ENCODE peak calls at places on chromosomes 5 and 9, in seven cellular contexts. One of them, this sample, is unnamed.

GRCh38 chr9:129989740-129990139 is 53.2 kb downstream of the FNBP1 start:
- DNase-seq in breast epithelium: no peak
- DNase-seq in lower leg skin: no peak
- DNase-seq in IMR-90: peak; percentile 28
- DNase-seq in endothelial cell of umbilical vein: no peak
- DNase-seq in ovary: no peak
- DNase-seq in uterus: no peak
- DNase-seq in this sample: no peak

GRCh38 chr5:111865356-111865755 is 108.4 kb upstream of the NREP start:
- DNase-seq in breast epithelium: no peak
- DNase-seq in lower leg skin: no peak
- DNase-seq in IMR-90: no peak
- DNase-seq in endothelial cell of umbilical vein: no peak
- DNase-seq in ovary: no peak
- DNase-seq in uterus: no peak
- DNase-seq in this sample: no peak

GRCh38 chr9:99582768-99583167 is 238.9 kb upstream of the NR4A3 start:
- DNase-seq in breast epithelium: no peak
- DNase-seq in lower leg skin: no peak
- DNase-seq in IMR-90: no peak
- DNase-seq in endothelial cell of umbilical vein: no peak
- DNase-seq in ovary: no peak
- DNase-seq in uterus: no peak
- DNase-seq in this sample: no peak

GRCh38 chr9:110928604-110929003 is 109.7 kb downstream of the LPAR1 start:
- DNase-seq in breast epithelium: no peak
- DNase-seq in lower leg skin: no peak
- DNase-seq in IMR-90: peak; percentile 61
- DNase-seq in endothelial cell of umbilical vein: no peak
- DNase-seq in ovary: no peak
- DNase-seq in uterus: no peak
- DNase-seq in this sample: no peak

GRCh38 chr5:141758316-141758965 is 76.4 kb upstream of the ARAP3 start:
- DNase-seq in breast epithelium: no peak
- DNase-seq in lower leg skin: no peak
- DNase-seq in IMR-90: no peak
- DNase-seq in endothelial cell of umbilical vein: no peak
- DNase-seq in ovary: no peak
- DNase-seq in uterus: no peak
- DNase-seq in this sample: no peak

GRCh38 chr9:77897292-77897691 is 134.3 kb downstream of the GNAQ start:
- DNase-seq in breast epithelium: no peak
- DNase-seq in lower leg skin: no peak
- DNase-seq in IMR-90: peak; percentile 15
- DNase-seq in endothelial cell of umbilical vein: peak; percentile 24
- DNase-seq in ovary: no peak
- DNase-seq in uterus: no peak
- DNase-seq in this sample: no peak

GRCh38 chr9:133914483-133915342 is 77.4 kb downstream of the VAV2 start:
- DNase-seq in breast epithelium: no peak
- DNase-seq in lower leg skin: no peak
- DNase-seq in IMR-90: no peak
- DNase-seq in endothelial cell of umbilical vein: no peak
- DNase-seq in ovary: no peak
- DNase-seq in uterus: no peak
- DNase-seq in this sample: no peak

GRCh38 chr5:179260324-179261070 is 84.8 kb downstream of the ADAMTS2 start:
- DNase-seq in breast epithelium: peak; percentile 44
- DNase-seq in lower leg skin: no peak
- DNase-seq in IMR-90: no peak
- DNase-seq in endothelial cell of umbilical vein: no peak
- DNase-seq in ovary: peak; percentile 24
- DNase-seq in uterus: peak; percentile 11
- DNase-seq in this sample: peak; percentile 19

GRCh38 chr9:117075636-117076035 is 339.2 kb downstream of the ASTN2 start:
- DNase-seq in breast epithelium: no peak
- DNase-seq in lower leg skin: no peak
- DNase-seq in IMR-90: no peak
- DNase-seq in endothelial cell of umbilical vein: no peak
- DNase-seq in ovary: no peak
- DNase-seq in uterus: no peak
- DNase-seq in this sample: no peak

GRCh38 chr9:110940949-110941557 is 97.2 kb downstream of the LPAR1 start:
- DNase-seq in breast epithelium: no peak
- DNase-seq in lower leg skin: no peak
- DNase-seq in IMR-90: no peak
- DNase-seq in endothelial cell of umbilical vein: no peak
- DNase-seq in ovary: no peak
- DNase-seq in uterus: no peak
- DNase-seq in this sample: no peak

GRCh38 chr5:125117556-125117955 is 371.1 kb upstream of the ZNF608 start:
- DNase-seq in breast epithelium: no peak
- DNase-seq in lower leg skin: no peak
- DNase-seq in IMR-90: peak; percentile 56
- DNase-seq in endothelial cell of umbilical vein: no peak
- DNase-seq in ovary: no peak
- DNase-seq in uterus: no peak
- DNase-seq in this sample: no peak

GRCh38 chr9:131635285-131635684 is 90.0 kb downstream of the PRRT1B start:
- DNase-seq in breast epithelium: no peak
- DNase-seq in lower leg skin: peak; percentile 91
- DNase-seq in IMR-90: peak; percentile 99
- DNase-seq in endothelial cell of umbilical vein: peak; percentile 99
- DNase-seq in ovary: peak; percentile 75
- DNase-seq in uterus: peak; percentile 95
- DNase-seq in this sample: peak; percentile 81

GRCh38 chr5:135442387-135443256 is 4.5 kb downstream of the DCANP1 start:
- DNase-seq in breast epithelium: no peak
- DNase-seq in lower leg skin: no peak
- DNase-seq in IMR-90: no peak
- DNase-seq in endothelial cell of umbilical vein: no peak
- DNase-seq in ovary: no peak
- DNase-seq in uterus: no peak
- DNase-seq in this sample: no peak

GRCh38 chr9:1429328-1429727 is 379.2 kb downstream of the DMRT2 start:
- DNase-seq in breast epithelium: no peak
- DNase-seq in lower leg skin: no peak
- DNase-seq in IMR-90: no peak
- DNase-seq in endothelial cell of umbilical vein: no peak
- DNase-seq in ovary: no peak
- DNase-seq in uterus: no peak
- DNase-seq in this sample: no peak

GRCh38 chr5:148104226-148104625 is 40.4 kb downstream of the SPINK5 start:
- DNase-seq in breast epithelium: no peak
- DNase-seq in lower leg skin: no peak
- DNase-seq in IMR-90: no peak
- DNase-seq in endothelial cell of umbilical vein: no peak
- DNase-seq in ovary: no peak
- DNase-seq in uterus: no peak
- DNase-seq in this sample: no peak

GRCh38 chr5:118918232-118918631 is 70.1 kb downstream of the DTWD2 start:
- DNase-seq in breast epithelium: no peak
- DNase-seq in lower leg skin: no peak
- DNase-seq in IMR-90: no peak
- DNase-seq in endothelial cell of umbilical vein: no peak
- DNase-seq in ovary: no peak
- DNase-seq in uterus: no peak
- DNase-seq in this sample: no peak

GRCh38 chr5:78293856-78294249 is 645 bp downstream of the AP3B1 start:
- DNase-seq in breast epithelium: no peak
- DNase-seq in lower leg skin: no peak
- DNase-seq in IMR-90: no peak
- DNase-seq in endothelial cell of umbilical vein: peak; percentile 31
- DNase-seq in ovary: no peak
- DNase-seq in uterus: no peak
- DNase-seq in this sample: no peak

GRCh38 chr9:109277451-109277850 is 43.4 kb downstream of the EPB41L4B start:
- DNase-seq in breast epithelium: no peak
- DNase-seq in lower leg skin: no peak
- DNase-seq in IMR-90: no peak
- DNase-seq in endothelial cell of umbilical vein: no peak
- DNase-seq in ovary: no peak
- DNase-seq in uterus: no peak
- DNase-seq in this sample: no peak

GRCh38 chr9:116303270-116303904 is 149.8 kb downstream of the PAPPA start:
- DNase-seq in breast epithelium: no peak
- DNase-seq in lower leg skin: no peak
- DNase-seq in IMR-90: no peak
- DNase-seq in endothelial cell of umbilical vein: no peak
- DNase-seq in ovary: no peak
- DNase-seq in uterus: no peak
- DNase-seq in this sample: no peak

GRCh38 chr9:133256057-133256461 is 18.9 kb downstream of the ABO start:
- DNase-seq in breast epithelium: no peak
- DNase-seq in lower leg skin: no peak
- DNase-seq in IMR-90: no peak
- DNase-seq in endothelial cell of umbilical vein: no peak
- DNase-seq in ovary: no peak
- DNase-seq in uterus: no peak
- DNase-seq in this sample: no peak

GRCh38 chr5:33401482-33402390 is 39.0 kb upstream of the TARS1 start:
- DNase-seq in breast epithelium: no peak
- DNase-seq in lower leg skin: no peak
- DNase-seq in IMR-90: peak; percentile 64
- DNase-seq in endothelial cell of umbilical vein: peak; percentile 74
- DNase-seq in ovary: no peak
- DNase-seq in uterus: no peak
- DNase-seq in this sample: no peak

GRCh38 chr9:34562136-34562745 is 27.3 kb downstream of the CNTFR start:
- DNase-seq in breast epithelium: no peak
- DNase-seq in lower leg skin: no peak
- DNase-seq in IMR-90: no peak
- DNase-seq in endothelial cell of umbilical vein: no peak
- DNase-seq in ovary: no peak
- DNase-seq in uterus: no peak
- DNase-seq in this sample: no peak

GRCh38 chr5:53109041-53109435 is 519 bp downstream of the MOCS2 start:
- DNase-seq in breast epithelium: no peak
- DNase-seq in lower leg skin: no peak
- DNase-seq in IMR-90: no peak
- DNase-seq in endothelial cell of umbilical vein: peak; percentile 49
- DNase-seq in ovary: no peak
- DNase-seq in uterus: no peak
- DNase-seq in this sample: no peak

GRCh38 chr9:122848256-122848943 is 20.0 kb upstream of the PDCL start:
- DNase-seq in breast epithelium: no peak
- DNase-seq in lower leg skin: no peak
- DNase-seq in IMR-90: no peak
- DNase-seq in endothelial cell of umbilical vein: no peak
- DNase-seq in ovary: no peak
- DNase-seq in uterus: no peak
- DNase-seq in this sample: no peak

GRCh38 chr9:14961372-14962068 is 51.3 kb upstream of the FREM1 start:
- DNase-seq in breast epithelium: no peak
- DNase-seq in lower leg skin: no peak
- DNase-seq in IMR-90: no peak
- DNase-seq in endothelial cell of umbilical vein: no peak
- DNase-seq in ovary: no peak
- DNase-seq in uterus: no peak
- DNase-seq in this sample: no peak
- TF ChIP-seq POLR2A in breast epithelium: no peak
- TF ChIP-seq POLR2A in lower leg skin: no peak
- TF ChIP-seq POLR2A in IMR-90: no peak
- TF ChIP-seq POLR2A in endothelial cell of umbilical vein: no peak
- TF ChIP-seq POLR2A in ovary: no peak
- TF ChIP-seq POLR2A in uterus: no peak
- TF ChIP-seq POLR2A in this sample: no peak

GRCh38 chr9:135906291-135907005 is 898 bp downstream of the CAMSAP1 start:
- DNase-seq in breast epithelium: no peak
- DNase-seq in lower leg skin: no peak
- DNase-seq in IMR-90: peak; percentile 62
- DNase-seq in endothelial cell of umbilical vein: peak; percentile 65
- DNase-seq in ovary: peak; percentile 54
- DNase-seq in uterus: no peak
- DNase-seq in this sample: no peak
- TF ChIP-seq POLR2A in breast epithelium: no peak
- TF ChIP-seq POLR2A in lower leg skin: no peak
- TF ChIP-seq POLR2A in IMR-90: no peak
- TF ChIP-seq POLR2A in endothelial cell of umbilical vein: no peak
- TF ChIP-seq POLR2A in ovary: no peak
- TF ChIP-seq POLR2A in uterus: peak; percentile 9
- TF ChIP-seq POLR2A in this sample: no peak

DNA sequence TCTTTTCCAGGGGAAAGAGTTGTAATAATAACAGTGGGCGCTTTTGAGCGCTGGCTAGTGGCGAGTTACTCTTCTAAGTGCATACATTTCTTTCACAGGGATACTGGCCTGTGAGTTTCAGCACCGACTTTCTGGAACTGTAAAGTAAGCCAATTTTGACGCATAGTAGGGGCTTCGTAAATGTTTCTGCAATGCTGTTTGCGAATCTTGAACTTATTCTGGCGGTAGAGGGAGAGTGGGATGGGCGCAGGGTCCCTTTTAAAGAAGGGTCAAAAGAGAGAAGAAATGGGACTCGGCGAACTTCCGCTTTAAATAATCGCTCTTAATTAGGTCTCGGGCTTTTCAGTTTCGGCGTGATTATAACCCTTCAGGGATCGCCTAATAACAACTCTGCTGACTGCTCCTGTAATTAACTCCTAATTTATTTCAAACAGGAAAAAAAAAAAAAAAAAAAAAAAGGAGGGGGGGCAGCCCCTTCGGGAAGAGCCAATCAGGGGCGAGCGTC is 351 bp upstream of the MSX2 start:
- DNase-seq in breast epithelium: no peak
- DNase-seq in lower leg skin: no peak
- DNase-seq in IMR-90: no peak
- DNase-seq in endothelial cell of umbilical vein: no peak
- DNase-seq in ovary: no peak
- DNase-seq in uterus: no peak
- DNase-seq in this sample: no peak
- TF ChIP-seq POLR2A in breast epithelium: no peak
- TF ChIP-seq POLR2A in lower leg skin: no peak
- TF ChIP-seq POLR2A in IMR-90: no peak
- TF ChIP-seq POLR2A in endothelial cell of umbilical vein: no peak
- TF ChIP-seq POLR2A in ovary: no peak
- TF ChIP-seq POLR2A in uterus: no peak
- TF ChIP-seq POLR2A in this sample: no peak

DNA sequence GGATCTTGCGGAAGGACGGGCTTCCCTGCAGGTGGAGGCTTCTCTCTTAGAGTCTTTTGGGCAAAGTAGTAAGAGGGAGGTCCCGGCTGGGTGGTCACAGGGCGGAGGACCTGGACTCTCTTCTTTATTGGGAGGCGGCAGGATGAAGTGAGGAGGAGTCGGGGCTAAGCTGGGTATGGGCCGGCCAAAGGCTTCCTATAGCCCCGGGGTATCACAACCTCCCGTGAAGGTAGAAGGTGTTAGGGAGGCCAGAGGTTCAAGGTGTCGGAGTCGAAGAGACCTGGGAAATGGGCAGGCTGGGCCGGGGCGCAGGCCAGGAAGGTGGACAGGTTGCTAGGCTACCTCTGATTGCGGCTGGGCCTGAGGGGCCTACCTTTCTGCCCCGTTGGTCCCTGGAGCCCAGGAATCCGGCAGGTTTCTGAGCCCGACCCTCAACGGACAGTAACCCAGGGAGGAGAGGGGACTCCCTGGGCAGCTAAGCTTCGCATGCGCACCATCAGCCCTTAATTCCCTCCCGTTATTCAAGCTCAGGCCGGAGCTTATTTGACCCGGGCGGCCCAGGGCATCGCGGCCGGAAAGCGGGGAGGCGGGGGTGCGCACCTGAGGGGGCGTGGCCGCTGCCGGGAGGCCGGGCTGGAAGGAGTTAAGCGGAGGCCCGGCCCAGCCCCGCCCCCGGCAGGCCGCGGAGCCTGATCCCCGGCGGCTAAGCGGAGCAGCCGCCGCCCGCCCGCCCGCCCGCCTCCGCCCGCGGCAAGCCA is at the start of gene TESK1:
- DNase-seq in breast epithelium: peak; percentile 76
- DNase-seq in lower leg skin: peak; percentile 58
- DNase-seq in IMR-90: peak; percentile 34
- DNase-seq in endothelial cell of umbilical vein: peak; percentile 52
- DNase-seq in ovary: peak; percentile 82
- DNase-seq in uterus: peak; percentile 64
- DNase-seq in this sample: peak; percentile 89
- TF ChIP-seq POLR2A in breast epithelium: no peak
- TF ChIP-seq POLR2A in lower leg skin: no peak
- TF ChIP-seq POLR2A in IMR-90: no peak
- TF ChIP-seq POLR2A in endothelial cell of umbilical vein: no peak
- TF ChIP-seq POLR2A in ovary: no peak
- TF ChIP-seq POLR2A in uterus: no peak
- TF ChIP-seq POLR2A in this sample: no peak